ENCODE peak calls at places on chromosomes 1 and 21, in five cellular contexts. U, I, G, A and Y are unnamed samples.

GRCh38 chr1:170685166-170685565 is 21.2 kb downstream of the PRRX1 start:
- DNase-seq in U (no peak), I (no peak), G (peak; percentile 72), A (no peak), Y (no peak)

GRCh38 chr1:115557715-115558114 is 84.1 kb upstream of the VANGL1 start:
- DNase-seq in U (no peak), I (no peak), G (peak; percentile 76), A (no peak), Y (no peak)

GRCh38 chr1:243482237-243483022 is 226.6 kb downstream of the SDCCAG8 start:
- DNase-seq in U (no peak), I (peak; percentile 100), G (peak; percentile 68), A (no peak), Y (peak; percentile 74)

GRCh38 chr1:36656271-36656670 is 173.6 kb upstream of the CSF3R start:
- DNase-seq in U (no peak), I (no peak), G (no peak), A (no peak), Y (no peak)

GRCh38 chr21:28445081-28445830 is 547.4 kb downstream of the LTN1 start:
- DNase-seq in U (no peak), I (no peak), G (peak; percentile 70), A (no peak), Y (no peak)

GRCh38 chr21:18041012-18041411 is 203.6 kb upstream of the CHODL start:
- DNase-seq in U (no peak), I (peak; percentile 76), G (peak; percentile 1), A (peak; percentile 29), Y (peak; percentile 80)

GRCh38 chr21:41079159-41079558 is 88.8 kb upstream of the BACE2 start:
- DNase-seq in U (no peak), I (no peak), G (no peak), A (no peak), Y (no peak)

GRCh38 chr21:42390193-42390592 is 5.7 kb downstream of the TMPRSS3 start:
- DNase-seq in U (no peak), I (no peak), G (no peak), A (no peak), Y (no peak)

GRCh38 chr1:44531785-44532566 is 126.9 kb downstream of the RNF220 start:
- DNase-seq in U (no peak), I (no peak), G (peak; percentile 87), A (no peak), Y (no peak)

GRCh38 chr1:12219800-12220199 is 10.0 kb upstream of the VPS13D start:
- DNase-seq in U (no peak), I (no peak), G (no peak), A (no peak), Y (no peak)

GRCh38 chr1:166166400-166166699 is 451 bp downstream of the FAM78B start:
- DNase-seq in U (no peak), I (no peak), G (no peak), A (no peak), Y (no peak)

GRCh38 chr21:18245493-18245967 is 897 bp downstream of the CHODL start:
- DNase-seq in U (no peak), I (no peak), G (no peak), A (peak; percentile 16), Y (no peak)

GRCh38 chr1:9145714-9146113 is 16.8 kb upstream of the GPR157 start:
- DNase-seq in U (no peak), I (no peak), G (no peak), A (no peak), Y (no peak)

GRCh38 chr1:181101581-181102226 is 13.2 kb downstream of the IER5 start:
- DNase-seq in U (no peak), I (no peak), G (peak; percentile 65), A (no peak), Y (no peak)

GRCh38 chr1:51289676-51290488 is 40.5 kb downstream of the TTC39A start:
- DNase-seq in U (no peak), I (no peak), G (no peak), A (no peak), Y (no peak)

GRCh38 chr1:164093543-164093942 is 465.4 kb upstream of the PBX1 start:
- DNase-seq in U (no peak), I (no peak), G (no peak), A (no peak), Y (no peak)